ENCODE peak calls at places on chromosome X, in five cellular contexts. K is pancreas, B is tibial artery, V is stomach, H is AG09309. I is an unnamed sample.

GRCh38 chrX:101659601-101660063 is at the start of gene ARMCX2:
- DNase-seq in B (peak), K (peak), V (peak), H (peak), I (no peak)

GRCh38 chrX:77785746-77786548 is at the start of gene ATRX:
- DNase-seq in V (peak), H (peak), K (peak), B (peak), I (peak)

GRCh38 chrX:31580726-31581125 is 508.9 kb upstream of the FTHL17 start:
- DNase-seq in B (no peak), H (peak), K (no peak), V (no peak), I (peak)

GRCh38 chrX:39969099-39969825 is 128.5 kb downstream of the BCOR start:
- DNase-seq in K (no peak), H (no peak), B (no peak), V (no peak), I (no peak)

GRCh38 chrX:40010550-40011364 is 87.0 kb downstream of the BCOR start:
- DNase-seq in K (no peak), H (no peak), V (no peak), B (no peak), I (no peak)

GRCh38 chrX:2501246-2502102 is 698 bp upstream of the DHRSX start:
- DNase-seq in H (no peak), K (no peak), B (no peak), V (peak), I (no peak)

GRCh38 chrX:43949669-43950068 is 23.5 kb downstream of the NDP start:
- DNase-seq in H (no peak), V (no peak), K (no peak), B (no peak), I (no peak)

GRCh38 chrX:107508925-107509324 is 59.5 kb downstream of the FRMPD3 start:
- DNase-seq in H (no peak), B (no peak), K (no peak), V (no peak), I (no peak)

GRCh38 chrX:850471-850916 is 219.9 kb downstream of the SHOX start:
- DNase-seq in B (no peak), K (no peak), V (no peak), H (no peak), I (no peak)

GRCh38 chrX:115233497-115234219 is at the start of gene LRCH2:
- DNase-seq in K (peak), H (no peak), B (peak), V (no peak), I (no peak)

GRCh38 chrX:97211070-97211469 is 327.4 kb downstream of the RPA4 start:
- DNase-seq in H (no peak), B (no peak), K (no peak), V (no peak), I (no peak)

GRCh38 chrX:10433296-10433965 is 187.0 kb downstream of the MID1 start:
- DNase-seq in B (no peak), V (no peak), K (no peak), H (no peak), I (no peak)

GRCh38 chrX:55008571-55009358 is 8.6 kb downstream of the APEX2 start:
- DNase-seq in K (no peak), B (no peak), V (no peak), H (peak), I (no peak)

GRCh38 chrX:1400731-1401471 is 9.0 kb upstream of the SLC25A6 start:
- DNase-seq in K (no peak), V (no peak), B (no peak), H (no peak), I (no peak)

GRCh38 chrX:65697915-65698796 is 30.7 kb downstream of the MSN start:
- DNase-seq in K (peak), V (peak), H (no peak), B (peak), I (no peak)

GRCh38 chrX:77446029-77446585 is 1.1 kb upstream of the FGF16 start:
- DNase-seq in H (no peak), B (no peak), K (no peak), V (no peak), I (no peak)

GRCh38 chrX:74924449-74925209 is 623 bp downstream of the NEXMIF start:
- DNase-seq in H (no peak), B (peak), K (peak), V (peak), I (no peak)

GRCh38 chrX:136794080-136794479 is 13.3 kb upstream of the ARHGEF6 start:
- DNase-seq in H (no peak), V (no peak), K (no peak), B (no peak), I (no peak)

GRCh38 chrX:9164535-9165425 is 130.9 kb upstream of the FAM9B start:
- DNase-seq in B (no peak), H (no peak), K (no peak), V (no peak), I (peak)

GRCh38 chrX:15202458-15203177 is 67.3 kb downstream of the ASB9 start:
- DNase-seq in K (no peak), H (peak), B (no peak), V (no peak), I (peak)

GRCh38 chrX:11438767-11439166 is 145.6 kb downstream of the AMELX start:
- DNase-seq in H (no peak), B (no peak), V (no peak), K (no peak), I (no peak)

GRCh38 chrX:50903387-50904027 is 7.0 kb upstream of the BMP15 start:
- DNase-seq in K (no peak), V (no peak), H (no peak), B (no peak), I (peak)

GRCh38 chrX:105653891-105654290 is 168.4 kb upstream of the NRK start:
- DNase-seq in H (no peak), K (no peak), B (no peak), V (no peak), I (no peak)

GRCh38 chrX:39020051-39020669 is 218.9 kb downstream of the MID1IP1 start:
- DNase-seq in K (no peak), V (no peak), B (no peak), H (no peak), I (no peak)

GRCh38 chrX:43785930-43786591 is 96.2 kb downstream of the MAOB start:
- DNase-seq in H (no peak), B (no peak), V (no peak), K (no peak), I (no peak)

GRCh38 chrX:46758163-46758955 is 559 bp downstream of the SLC9A7 start:
- DNase-seq in B (no peak), K (peak), H (no peak), V (no peak), I (no peak)

GRCh38 chrX:46755656-46756055 is 3.3 kb downstream of the SLC9A7 start:
- DNase-seq in H (no peak), K (no peak), V (no peak), B (no peak), I (no peak)

GRCh38 chrX:46757052-46757451 is 1.9 kb downstream of the SLC9A7 start:
- DNase-seq in B (no peak), K (no peak), H (no peak), V (no peak), I (no peak)

GRCh38 chrX:46758956-46759644 is at the start of gene SLC9A7:
- DNase-seq in B (peak), V (peak), H (no peak), K (peak), I (no peak)

DNA sequence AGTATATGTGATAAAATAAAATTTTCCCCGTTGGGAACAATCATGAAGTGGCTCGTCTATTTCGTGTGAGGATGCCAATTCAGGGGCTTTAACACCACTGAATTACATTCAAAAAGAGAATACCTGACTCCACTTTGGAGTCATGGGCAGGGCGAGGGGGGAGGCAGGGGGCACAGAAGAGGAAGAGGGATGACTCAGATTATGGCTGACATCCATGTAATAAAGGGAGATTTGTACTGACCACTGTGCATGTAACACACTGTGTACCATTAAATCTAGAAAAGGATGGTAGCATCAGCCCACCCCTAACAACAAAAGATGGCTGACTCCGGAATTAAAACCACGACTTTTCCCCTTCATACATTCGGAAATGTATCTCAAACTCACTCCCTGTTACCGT is 1.3 kb downstream of the SLC9A7 start:
- DNase-seq in V (no peak), B (no peak), K (no peak), H (no peak), I (no peak)
- H3K4me3 ChIP-seq in V (peak), B (no peak), K (peak), H (peak), I (peak)

GRCh38 chrX:154020500-154021115 is 906 bp upstream of the IRAK1 start:
- DNase-seq in K (no peak), B (no peak), V (no peak), H (no peak), I (no peak)

GRCh38 chrX:154022716-154023115 is 3.0 kb upstream of the IRAK1 start:
- DNase-seq in B (no peak), V (no peak), K (no peak), H (no peak), I (no peak)

GRCh38 chrX:154019633-154020499 is at the start of gene IRAK1:
- DNase-seq in H (no peak), V (peak), K (peak), B (peak), I (no peak)

GRCh38 chrX:154022108-154022507 is 2.4 kb upstream of the IRAK1 start:
- DNase-seq in B (no peak), H (no peak), K (no peak), V (no peak), I (no peak)

DNA sequence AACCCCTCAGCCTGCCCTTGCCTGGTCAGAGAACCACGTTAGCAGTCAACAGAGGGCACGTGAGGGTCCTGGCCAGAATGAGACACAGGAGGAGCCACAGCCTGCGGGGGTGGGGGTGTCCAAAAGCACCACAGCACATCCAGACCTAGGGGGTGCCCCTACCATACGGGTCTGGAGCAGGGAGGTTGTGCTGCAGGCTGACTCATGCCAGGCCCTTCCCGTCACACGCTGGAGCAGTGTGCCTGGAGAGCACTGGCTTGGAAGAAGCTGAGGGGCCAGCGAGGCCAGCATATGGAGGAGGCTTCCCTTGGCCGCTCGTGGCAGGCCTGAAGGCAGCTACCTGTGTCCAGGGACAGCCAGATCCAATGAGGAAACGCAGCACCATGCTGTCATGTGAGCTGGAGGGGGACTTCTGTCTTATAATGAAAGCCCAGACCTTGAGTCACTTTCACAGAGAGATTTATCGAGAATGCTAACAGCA is 1.5 kb upstream of the IRAK1 start:
- DNase-seq in V (no peak), H (peak), K (no peak), B (no peak), I (no peak)
- TF ChIP-seq CTCF in V (no peak), H (no peak), K (no peak), B (no peak), I (no peak)

DNA sequence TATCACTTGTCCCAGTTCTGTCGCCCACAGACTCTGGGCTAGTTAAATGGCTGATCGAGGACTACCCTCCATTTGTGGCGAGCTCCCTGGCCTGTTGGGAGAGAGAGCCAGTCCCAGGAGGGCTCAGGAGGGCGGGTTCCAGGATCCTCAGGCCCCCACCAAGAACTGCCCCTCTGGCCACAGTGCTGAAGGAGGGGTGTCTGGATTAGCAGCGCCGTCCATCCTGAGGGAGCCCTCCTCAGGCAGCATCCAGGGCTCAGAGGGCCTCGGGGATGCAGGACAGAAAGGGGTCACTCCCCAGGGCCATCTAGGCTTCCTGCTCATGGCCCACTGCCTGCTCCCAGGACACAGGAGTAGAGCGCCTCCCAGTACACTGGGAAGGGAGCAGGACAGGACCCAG is 6.1 kb downstream of the PNMA5 start:
- DNase-seq in H (no peak), B (no peak), K (no peak), V (no peak), I (no peak)
- H3K4me3 ChIP-seq in H (no peak), B (no peak), K (no peak), V (no peak), I (no peak)

GRCh38 chrX:148732743-148733142 is 232.3 kb downstream of the AFF2 start:
- DNase-seq in V (no peak), B (no peak), H (no peak), K (no peak), I (no peak)
- TF ChIP-seq CTCF in V (no peak), B (no peak), H (no peak), K (no peak), I (no peak)

GRCh38 chrX:18961686-18962085 is 22.2 kb downstream of the PHKA2 start:
- DNase-seq in K (no peak), H (no peak), B (no peak), V (no peak), I (no peak)
- H3K4me3 ChIP-seq in K (no peak), H (no peak), B (no peak), V (no peak), I (no peak)

GRCh38 chrX:68841251-68842049 is 12.6 kb downstream of the EFNB1 start:
- DNase-seq in B (no peak), K (peak), V (peak), H (no peak), I (no peak)

GRCh38 chrX:68843992-68844391 is 15.2 kb downstream of the EFNB1 start:
- DNase-seq in B (no peak), V (no peak), H (no peak), K (no peak), I (no peak)

GRCh38 chrX:68840256-68840655 is 11.4 kb downstream of the EFNB1 start:
- DNase-seq in B (no peak), K (no peak), V (no peak), H (no peak), I (no peak)

GRCh38 chrX:68842351-68842750 is 13.5 kb downstream of the EFNB1 start:
- DNase-seq in B (no peak), V (no peak), K (no peak), H (no peak), I (no peak)

DNA sequence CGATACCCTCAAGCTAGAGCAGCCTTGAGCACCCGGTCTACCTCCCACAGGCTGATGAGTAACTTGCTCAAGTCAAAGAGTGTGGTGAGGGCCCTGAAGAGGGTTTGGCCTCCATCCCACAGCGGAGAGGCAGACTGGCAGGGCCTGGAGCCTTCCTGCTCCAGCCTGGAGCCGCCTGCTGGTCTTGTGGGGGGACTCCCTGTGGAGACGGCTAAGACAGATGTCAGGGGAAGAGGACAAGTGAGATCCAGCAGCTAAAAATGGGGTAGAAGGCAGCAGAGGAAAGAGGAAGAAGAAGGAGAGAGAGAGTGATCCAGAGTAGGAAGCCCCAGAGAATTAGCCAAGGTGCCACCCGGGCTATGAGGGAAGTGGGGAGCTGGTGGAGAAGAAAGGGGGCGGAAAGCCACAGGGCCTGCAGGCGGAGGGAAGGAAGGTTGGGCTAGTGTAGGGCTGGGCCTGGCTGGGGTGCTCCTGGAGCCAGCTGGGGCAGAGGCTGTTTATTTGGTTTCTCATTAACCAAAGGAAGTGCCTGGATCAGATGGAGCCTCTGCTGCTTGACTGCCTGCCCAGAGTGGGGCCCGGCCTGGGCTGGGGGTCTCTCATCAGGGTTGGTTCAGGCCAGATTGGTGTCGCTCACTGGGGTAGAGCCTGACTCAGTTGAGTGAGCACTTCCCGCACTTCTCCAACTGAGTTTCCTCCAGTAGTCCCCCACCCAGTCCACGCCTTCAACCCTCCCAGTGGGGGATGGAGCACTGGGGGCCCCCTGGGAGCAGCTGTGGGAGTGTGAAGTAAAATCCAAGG is 14.2 kb downstream of the EFNB1 start:
- DNase-seq in H (no peak), K (no peak), V (peak), B (no peak), I (no peak)
- TF ChIP-seq CTCF in H (no peak), K (no peak), V (no peak), B (no peak), I (no peak)

GRCh38 chrX:17414057-17414658 is 39.2 kb downstream of the NHS start:
- DNase-seq in K (no peak), H (no peak), B (peak), V (no peak), I (no peak)
- H3K4me3 ChIP-seq in K (no peak), H (no peak), B (no peak), V (no peak), I (no peak)

DNA sequence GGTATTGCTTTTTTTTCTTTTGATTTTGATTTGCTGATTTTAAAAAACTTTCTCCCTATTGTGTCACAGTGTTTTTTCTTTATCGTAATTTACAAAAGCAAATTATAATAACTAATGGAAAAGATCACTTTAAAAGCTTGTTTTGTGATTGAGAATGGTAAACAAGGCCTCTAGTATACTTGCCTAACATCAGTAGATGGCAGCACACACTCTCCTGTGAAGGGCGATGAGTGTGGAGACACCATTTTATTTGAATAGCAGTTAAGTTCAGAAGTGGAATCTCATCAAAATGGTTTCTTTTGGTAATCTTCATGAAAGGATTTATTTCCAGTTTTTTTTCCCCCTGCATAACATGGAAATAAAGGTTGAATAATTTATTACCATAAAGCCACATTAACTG is 72.3 kb downstream of the PAK3 start:
- DNase-seq in V (no peak), B (no peak), H (no peak), K (no peak), I (no peak)
- TF ChIP-seq CTCF in V (no peak), B (no peak), H (peak), K (no peak), I (peak)

GRCh38 chrX:135421932-135422809 is at the start of gene SMIM10L2A:
- DNase-seq in V (no peak), K (no peak), H (no peak), B (no peak), I (no peak)
- H3K4me3 ChIP-seq in V (peak), K (peak), H (peak), B (peak), I (peak)

GRCh38 chrX:122092978-122093377 is 1045.6 kb downstream of the GLUD2 start:
- DNase-seq in H (no peak), B (no peak), V (no peak), K (no peak), I (no peak)
- TF ChIP-seq CTCF in H (no peak), B (no peak), V (no peak), K (no peak), I (peak)